ENCODE peak calls at places on chromosomes 2 and 18, in nine cellular contexts. H is endothelial cell of umbilical vein, R is suprapubic skin, Y is esophagus muscularis mucosa, E is K562, D is transverse colon, V is HepG2, C is HCT116, X is breast epithelium. M is an unnamed sample.

GRCh38 chr2:54899576-54900200 is 150.6 kb downstream of the RTN4 start:
- DNase-seq in X (no peak), V (peak), H (peak), R (no peak), Y (no peak), C (peak), D (no peak), E (peak), M (peak)

GRCh38 chr2:40653829-40654228 is 201.9 kb upstream of the SLC8A1 start:
- DNase-seq in E (no peak), D (no peak), V (no peak), C (no peak), X (no peak), R (no peak), Y (no peak), H (no peak), M (no peak)

GRCh38 chr18:23887493-23887892 is 127.1 kb upstream of the TTC39C start:
- DNase-seq in R (no peak), E (no peak), D (no peak), H (no peak), X (no peak), C (no peak), Y (peak), V (no peak), M (no peak)

GRCh38 chr2:68925298-68925885 is 27.3 kb downstream of the GKN2 start:
- DNase-seq in H (peak), R (no peak), Y (no peak), C (peak), E (peak), X (peak), D (no peak), V (peak), M (peak)

GRCh38 chr2:60852282-60852860 is 29.0 kb upstream of the REL start:
- DNase-seq in E (no peak), Y (no peak), R (no peak), V (no peak), C (no peak), X (no peak), H (peak), D (no peak), M (peak)

GRCh38 chr2:203177361-203177760 is 61.5 kb upstream of the CYP20A1 start:
- DNase-seq in H (no peak), C (no peak), R (no peak), V (no peak), Y (no peak), E (no peak), X (no peak), D (no peak), M (no peak)

GRCh38 chr2:174574657-174575056 is 22.9 kb downstream of the WIPF1 start:
- DNase-seq in X (no peak), H (no peak), V (no peak), R (no peak), D (no peak), C (no peak), E (no peak), Y (no peak), M (no peak)

GRCh38 chr2:195318440-195319111 is 338.4 kb upstream of the SLC39A10 start:
- DNase-seq in E (peak), D (peak), X (no peak), R (no peak), Y (no peak), H (peak), V (peak), C (peak), M (peak)

GRCh38 chr2:165293439-165294420 is 54.5 kb downstream of the SCN2A start:
- DNase-seq in C (peak), H (peak), E (peak), R (no peak), X (peak), Y (no peak), V (peak), D (peak), M (peak)

GRCh38 chr18:31424383-31424988 is 23.1 kb upstream of the DSG3 start:
- DNase-seq in D (peak), X (no peak), Y (no peak), E (peak), C (peak), H (no peak), V (peak), R (no peak), M (no peak)

GRCh38 chr2:103361712-103362111 is 599.9 kb downstream of the TMEM182 start:
- DNase-seq in Y (no peak), V (no peak), H (no peak), C (no peak), D (no peak), X (no peak), E (peak), R (no peak), M (no peak)

GRCh38 chr18:24009651-24010333 is 4.8 kb upstream of the TTC39C start:
- DNase-seq in X (no peak), E (no peak), Y (peak), C (no peak), V (no peak), H (no peak), R (no peak), D (no peak), M (no peak)

GRCh38 chr2:105795575-105795934 is 50.8 kb downstream of the NCK2 start:
- DNase-seq in C (no peak), R (no peak), Y (no peak), E (no peak), V (no peak), X (no peak), H (peak), D (no peak), M (no peak)

GRCh38 chr2:20350105-20350712 is 435 bp downstream of the PUM2 start:
- DNase-seq in D (peak), R (no peak), H (peak), Y (no peak), E (peak), V (peak), X (peak), C (no peak), M (peak)

GRCh38 chr2:20352230-20353216 is 1.9 kb upstream of the PUM2 start:
- DNase-seq in R (no peak), C (no peak), E (no peak), V (no peak), D (no peak), Y (peak), X (no peak), H (no peak), M (no peak)

GRCh38 chr2:20351555-20352229 is 1.0 kb upstream of the PUM2 start:
- DNase-seq in Y (peak), C (no peak), E (no peak), H (no peak), R (no peak), V (peak), D (no peak), X (no peak), M (peak)

GRCh38 chr2:20349457-20350034 is 1.1 kb downstream of the PUM2 start:
- DNase-seq in H (peak), X (no peak), E (no peak), C (no peak), V (no peak), D (no peak), R (no peak), Y (no peak), M (no peak)

GRCh38 chr2:20350753-20351554 is at the start of gene PUM2:
- DNase-seq in Y (peak), X (peak), H (peak), D (peak), C (peak), R (peak), V (peak), E (peak), M (peak)
- TF ChIP-seq POLR2A in Y (no peak), X (peak), H (peak), D (peak), C (peak), R (no peak), V (peak), E (peak), M (peak)

DNA sequence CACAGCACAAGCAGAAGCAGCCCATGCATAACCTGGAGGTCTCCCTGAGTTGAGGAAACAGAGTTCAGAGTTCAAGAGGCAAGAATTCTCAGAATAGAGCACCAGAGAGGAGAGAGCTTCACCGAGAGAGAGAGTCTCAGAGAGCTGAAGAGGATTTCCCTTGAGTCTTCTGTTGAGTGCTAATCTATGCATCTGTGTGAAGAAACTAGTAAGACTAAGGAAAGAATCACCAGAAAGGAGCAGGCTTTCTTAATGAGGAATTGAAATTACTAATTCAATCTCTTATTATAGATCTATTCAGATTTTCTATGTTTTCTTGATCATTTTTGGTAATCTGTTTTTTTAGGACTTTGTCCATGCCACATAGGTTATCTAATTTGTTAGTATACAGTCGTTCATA is 89.3 kb upstream of the CTAGE1 start:
- DNase-seq in D (no peak), X (no peak), E (no peak), R (no peak), C (no peak), Y (no peak), H (no peak), V (no peak), M (no peak)
- H3K4me3 ChIP-seq in D (no peak), X (no peak), E (no peak), R (no peak), C (no peak), Y (no peak), H (no peak), V (no peak), M (no peak)

GRCh38 chr2:70987386-70987785 is 7.3 kb downstream of the TEX261 start:
- DNase-seq in D (no peak), Y (peak), V (no peak), H (no peak), C (no peak), X (no peak), R (peak), E (peak), M (no peak)
- TF ChIP-seq POLR2AphosphoS5 in D (no peak), Y (no peak), V (no peak), H (no peak), C (no peak), X (no peak), R (no peak), E (no peak), M (no peak)

GRCh38 chr2:43031471-43032224 is 194.8 kb downstream of the ZFP36L2 start:
- DNase-seq in H (no peak), C (no peak), Y (no peak), V (no peak), E (no peak), X (no peak), D (no peak), R (no peak), M (no peak)

GRCh38 chr2:43033466-43034241 is 192.8 kb downstream of the ZFP36L2 start:
- DNase-seq in D (no peak), Y (no peak), C (no peak), V (no peak), H (no peak), X (no peak), R (no peak), E (no peak), M (no peak)

GRCh38 chr2:43032894-43033270 is 193.5 kb downstream of the ZFP36L2 start:
- DNase-seq in X (no peak), D (no peak), E (no peak), C (no peak), V (no peak), R (no peak), H (no peak), Y (no peak), M (no peak)

GRCh38 chr2:43030551-43031025 is 195.8 kb downstream of the ZFP36L2 start:
- DNase-seq in Y (no peak), E (no peak), R (no peak), C (no peak), H (no peak), V (no peak), D (no peak), X (no peak), M (no peak)

GRCh38 chr2:43032248-43032893 is 194.0 kb downstream of the ZFP36L2 start:
- DNase-seq in C (no peak), R (no peak), X (peak), V (no peak), E (no peak), Y (no peak), D (peak), H (peak), M (peak)
- TF ChIP-seq POLR2A in C (no peak), R (no peak), X (no peak), V (no peak), E (no peak), Y (no peak), D (peak), H (no peak), M (no peak)

GRCh38 chr2:170823800-170824153 is 7.1 kb downstream of the GAD1 start:
- DNase-seq in V (no peak), R (no peak), C (no peak), X (no peak), E (no peak), Y (no peak), H (no peak), D (no peak), M (no peak)
- H3K4me3 ChIP-seq in V (no peak), R (peak), C (no peak), X (peak), E (no peak), Y (peak), H (no peak), D (peak), M (no peak)

GRCh38 chr2:218381916-218382366 is at the start of gene SLC11A1:
- DNase-seq in V (no peak), D (peak), E (no peak), Y (no peak), X (no peak), H (no peak), R (peak), C (no peak), M (no peak)
- TF ChIP-seq POLR2AphosphoS5 in V (no peak), D (no peak), E (no peak), Y (peak), X (no peak), H (no peak), R (no peak), C (no peak), M (no peak)

GRCh38 chr2:121731366-121731765 is 5.3 kb downstream of the NIFK start:
- DNase-seq in H (no peak), Y (no peak), V (no peak), X (no peak), C (no peak), R (no peak), D (no peak), E (no peak), M (no peak)

GRCh38 chr2:121736140-121736461 is 574 bp downstream of the NIFK start:
- DNase-seq in X (no peak), D (no peak), C (no peak), Y (no peak), E (no peak), H (no peak), R (no peak), V (no peak), M (no peak)

GRCh38 chr2:121735520-121736074 is 1.1 kb downstream of the NIFK start:
- DNase-seq in H (peak), Y (no peak), E (no peak), V (no peak), C (no peak), X (no peak), R (peak), D (no peak), M (no peak)

GRCh38 chr2:121740973-121741372 is 4.3 kb upstream of the NIFK start:
- DNase-seq in C (no peak), Y (no peak), R (no peak), X (no peak), V (no peak), E (no peak), D (no peak), H (no peak), M (no peak)

DNA sequence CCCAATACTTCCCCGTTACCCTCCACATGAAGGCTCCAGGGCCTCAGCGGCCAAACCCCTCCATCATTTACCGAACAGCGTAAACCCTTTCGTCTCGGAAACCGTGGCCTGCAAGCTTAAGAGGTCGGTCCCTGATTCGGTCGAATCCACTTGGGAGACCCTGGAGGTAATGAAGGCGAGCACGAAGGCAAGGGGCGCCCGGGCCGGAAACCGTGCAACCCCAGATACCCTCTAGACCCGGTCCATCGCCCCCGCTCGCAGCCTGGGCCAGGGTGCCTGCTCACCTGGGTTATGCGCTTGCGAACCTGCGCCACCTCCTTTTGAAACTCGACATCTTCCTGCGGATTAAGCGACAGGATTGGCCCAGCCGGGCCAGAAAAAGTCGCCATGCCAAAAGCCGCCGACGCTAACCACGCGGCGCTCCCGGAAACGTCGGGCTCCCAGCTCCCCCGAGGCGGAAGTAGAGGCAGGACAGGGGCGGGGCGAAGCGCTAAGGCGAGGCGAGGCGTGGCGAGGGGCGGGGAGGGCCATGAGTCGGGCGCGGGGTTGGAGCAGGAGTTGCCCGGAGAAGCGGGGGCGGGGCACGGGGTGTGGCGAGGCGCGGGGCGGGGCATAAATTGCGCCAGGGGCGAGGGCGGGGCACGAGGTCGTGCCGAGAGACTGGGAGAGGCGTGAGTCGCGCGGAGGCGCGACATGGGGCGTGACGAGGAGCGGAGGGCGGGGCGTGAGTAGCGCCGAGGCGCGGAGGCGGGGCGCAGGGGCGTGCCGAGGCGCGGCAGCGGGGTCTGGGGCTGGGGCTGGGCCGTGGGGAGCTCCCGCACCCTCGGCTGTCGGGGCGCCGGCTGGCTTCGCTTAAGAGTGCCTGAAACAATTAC is at the start of gene NIFK:
- DNase-seq in Y (peak), E (peak), X (peak), R (peak), D (peak), V (peak), C (peak), H (peak), M (peak)
- TF ChIP-seq POLR2A in Y (no peak), E (peak), X (no peak), R (no peak), D (peak), V (peak), C (peak), H (peak), M (peak)